ENCODE peak calls at places on chromosomes 7 and 10, in ten cellular contexts. S is A673, Z is esophagus squamous epithelium, L is neural progenitor cell, X is GM23248, O is upper lobe of right lung, N is Peyer's patch, M is MM.1S, T is sigmoid colon, A is BE2C. D is an unnamed sample. For H3K9me3 and H3K36me3, the result is how much of the 10 kb centered on the place peaks cover.

GRCh38 chr10:37685741-37686683 is 171.4 kb downstream of the ZNF248 start:
- DNase-seq in S (no peak), Z (no peak), L (no peak), X (no peak), O (no peak), N (no peak), M (no peak), T (no peak), A (no peak), D (no peak)

GRCh38 chr7:39686261-39686924 is 63.0 kb downstream of the RALA start:
- DNase-seq in S (no peak), Z (no peak), L (no peak), X (peak), O (no peak), N (no peak), M (peak), T (no peak), A (no peak), D (no peak)

GRCh38 chr10:1360011-1360580 is 303.9 kb downstream of the WDR37 start:
- DNase-seq in S (peak), Z (no peak), L (peak), X (no peak), O (peak), N (no peak), M (no peak), T (no peak), A (no peak), D (no peak)

GRCh38 chr10:3902054-3902808 is 117.2 kb upstream of the KLF6 start:
- DNase-seq in S (no peak), Z (no peak), L (peak), X (peak), O (no peak), N (peak), M (peak), T (no peak), A (no peak), D (no peak)

GRCh38 chr7:141356096-141356495 is 195.1 kb upstream of the AGK start:
- DNase-seq in S (no peak), Z (no peak), L (no peak), X (no peak), O (no peak), N (no peak), M (no peak), T (no peak), A (no peak), D (no peak)

GRCh38 chr10:2282194-2282593 is 544.9 kb upstream of the ADARB2 start:
- DNase-seq in S (no peak), Z (no peak), L (peak), X (no peak), O (no peak), N (no peak), M (no peak), T (no peak), A (no peak), D (no peak)

GRCh38 chr7:120760851-120761250 is 97.1 kb downstream of the TSPAN12 start:
- DNase-seq in S (peak), Z (no peak), L (no peak), X (no peak), O (no peak), N (no peak), M (no peak), T (no peak), A (no peak), D (no peak)

GRCh38 chr10:520402-520787 is 169.1 kb downstream of the DIP2C start:
- DNase-seq in S (no peak), Z (no peak), L (peak), X (peak), O (peak), N (no peak), M (no peak), T (peak), A (peak), D (no peak)

GRCh38 chr10:77186936-77187335 is 450.7 kb downstream of the KCNMA1 start:
- DNase-seq in S (no peak), Z (no peak), L (no peak), X (peak), O (no peak), N (no peak), M (no peak), T (no peak), A (no peak), D (no peak)

GRCh38 chr7:156827587-156828203 is 65.3 kb downstream of the LMBR1 start:
- DNase-seq in S (peak), Z (no peak), L (peak), X (peak), O (no peak), N (no peak), M (peak), T (no peak), A (no peak), D (no peak)

GRCh38 chr10:107031981-107032699 is 132.4 kb downstream of the SORCS1 start:
- DNase-seq in S (peak), Z (no peak), L (no peak), X (no peak), O (no peak), N (no peak), M (no peak), T (no peak), A (peak), D (no peak)

GRCh38 chr7:151008143-151008510 is 16.2 kb downstream of the ATG9B start:
- DNase-seq in S (peak), Z (no peak), L (no peak), X (no peak), O (no peak), N (no peak), M (peak), T (no peak), A (no peak), D (no peak)

GRCh38 chr10:11647676-11648075 is 36.2 kb upstream of the USP6NL start:
- DNase-seq in S (peak), Z (no peak), L (no peak), X (peak), O (no peak), N (no peak), M (no peak), T (no peak), A (no peak), D (no peak)

GRCh38 chr10:11782793-11783557 is 40.2 kb upstream of the PROSER2 start:
- DNase-seq in S (peak), Z (no peak), L (peak), X (peak), O (peak), N (no peak), M (peak), T (no peak), A (no peak), D (no peak)

GRCh38 chr7:47945261-47946015 is 2.8 kb downstream of the PKD1L1 start:
- DNase-seq in S (peak), Z (no peak), L (peak), X (peak), O (peak), N (peak), M (peak), T (peak), A (peak), D (peak)

GRCh38 chr7:50939026-50939425 is 156.3 kb upstream of the GRB10 start:
- DNase-seq in S (no peak), Z (no peak), L (no peak), X (peak), O (no peak), N (no peak), M (no peak), T (no peak), A (no peak), D (no peak)

GRCh38 chr10:117468665-117469064 is 73.9 kb upstream of the EMX2 start:
- DNase-seq in S (no peak), Z (no peak), L (no peak), X (no peak), O (no peak), N (no peak), M (no peak), T (no peak), A (no peak), D (no peak)

GRCh38 chr10:48518412-48518811 is 86.5 kb downstream of the ARHGAP22 start:
- DNase-seq in S (no peak), Z (no peak), L (no peak), X (no peak), O (peak), N (peak), M (no peak), T (no peak), A (no peak), D (no peak)

GRCh38 chr10:98047009-98047741 is 16.8 kb upstream of the CRTAC1 start:
- DNase-seq in S (no peak), Z (no peak), L (no peak), X (no peak), O (no peak), N (no peak), M (no peak), T (no peak), A (peak), D (no peak)

GRCh38 chr7:111832159-111832558 is 269.9 kb upstream of the IMMP2L start:
- DNase-seq in S (peak), Z (no peak), L (no peak), X (no peak), O (no peak), N (no peak), M (no peak), T (no peak), A (no peak), D (no peak)

GRCh38 chr7:84055904-84056615 is 138.5 kb downstream of the SEMA3A start:
- DNase-seq in S (no peak), Z (no peak), L (no peak), X (no peak), O (no peak), N (no peak), M (no peak), T (no peak), A (no peak), D (no peak)

GRCh38 chr7:34740840-34741239 is 82.8 kb downstream of the NPSR1 start:
- DNase-seq in S (no peak), Z (no peak), L (no peak), X (no peak), O (no peak), N (no peak), M (no peak), T (no peak), A (no peak), D (no peak)

GRCh38 chr10:18044976-18045720 is 93.4 kb downstream of the SLC39A12 start:
- DNase-seq in S (peak), Z (no peak), L (no peak), X (peak), O (no peak), N (no peak), M (no peak), T (no peak), A (no peak), D (no peak)

GRCh38 chr10:98260350-98260749 is 7.6 kb downstream of the LOXL4 start:
- DNase-seq in S (no peak), Z (no peak), L (no peak), X (no peak), O (no peak), N (no peak), M (no peak), T (no peak), A (no peak), D (no peak)

GRCh38 chr7:110502893-110503465 is 587.9 kb upstream of the LRRN3 start:
- DNase-seq in S (no peak), Z (no peak), L (no peak), X (peak), O (no peak), N (no peak), M (no peak), T (no peak), A (no peak), D (no peak)

GRCh38 chr7:27435461-27435860 is 192.9 kb downstream of the EVX1 start:
- DNase-seq in S (no peak), Z (no peak), L (no peak), X (peak), O (no peak), N (no peak), M (no peak), T (no peak), A (no peak), D (no peak)

GRCh38 chr10:111933937-111934336 is 249.6 kb downstream of the GPAM start:
- DNase-seq in S (no peak), Z (no peak), L (peak), X (no peak), O (no peak), N (no peak), M (no peak), T (no peak), A (no peak), D (no peak)

GRCh38 chr7:55539380-55539779 is 32.9 kb downstream of the VOPP1 start:
- DNase-seq in S (peak), Z (no peak), L (peak), X (no peak), O (no peak), N (no peak), M (no peak), T (no peak), A (no peak), D (no peak)

GRCh38 chr10:13120786-13121499 is 21.0 kb downstream of the OPTN start:
- DNase-seq in S (no peak), Z (no peak), L (no peak), X (no peak), O (no peak), N (no peak), M (no peak), T (no peak), A (no peak), D (no peak)

GRCh38 chr7:128408709-128409434 is 910 bp downstream of the IMPDH1 start:
- DNase-seq in S (peak), Z (no peak), L (peak), X (peak), O (peak), N (no peak), M (no peak), T (peak), A (no peak), D (no peak)

GRCh38 chr10:36089790-36090391 is 447.8 kb upstream of the FZD8 start:
- DNase-seq in S (no peak), Z (no peak), L (no peak), X (no peak), O (no peak), N (no peak), M (peak), T (no peak), A (no peak), D (no peak)

GRCh38 chr7:50641442-50642405 is 76.5 kb upstream of the DDC start:
- DNase-seq in S (no peak), Z (no peak), L (peak), X (no peak), O (peak), N (no peak), M (peak), T (peak), A (no peak), D (peak)

GRCh38 chr7:88141479-88141878 is 78.4 kb downstream of the SRI start:
- DNase-seq in S (no peak), Z (no peak), L (no peak), X (no peak), O (no peak), N (no peak), M (no peak), T (no peak), A (no peak), D (no peak)

GRCh38 chr7:88141953-88142352 is 77.9 kb downstream of the SRI start:
- DNase-seq in S (no peak), Z (no peak), L (no peak), X (no peak), O (no peak), N (no peak), M (no peak), T (no peak), A (no peak), D (no peak)

GRCh38 chr7:88146611-88147010 is 73.2 kb downstream of the SRI start:
- DNase-seq in S (no peak), Z (no peak), L (no peak), X (no peak), O (no peak), N (no peak), M (no peak), T (no peak), A (no peak), D (no peak)

GRCh38 chr7:88141025-88141424 is 78.8 kb downstream of the SRI start:
- DNase-seq in S (no peak), Z (no peak), L (peak), X (no peak), O (no peak), N (no peak), M (no peak), T (no peak), A (no peak), D (peak)
- H3K9me3 ChIP-seq in S (under half), Z (under half), L (under half), X (under half), O (under half), N (under half), M (under half), T (under half), A (under half), D (under half)

DNA sequence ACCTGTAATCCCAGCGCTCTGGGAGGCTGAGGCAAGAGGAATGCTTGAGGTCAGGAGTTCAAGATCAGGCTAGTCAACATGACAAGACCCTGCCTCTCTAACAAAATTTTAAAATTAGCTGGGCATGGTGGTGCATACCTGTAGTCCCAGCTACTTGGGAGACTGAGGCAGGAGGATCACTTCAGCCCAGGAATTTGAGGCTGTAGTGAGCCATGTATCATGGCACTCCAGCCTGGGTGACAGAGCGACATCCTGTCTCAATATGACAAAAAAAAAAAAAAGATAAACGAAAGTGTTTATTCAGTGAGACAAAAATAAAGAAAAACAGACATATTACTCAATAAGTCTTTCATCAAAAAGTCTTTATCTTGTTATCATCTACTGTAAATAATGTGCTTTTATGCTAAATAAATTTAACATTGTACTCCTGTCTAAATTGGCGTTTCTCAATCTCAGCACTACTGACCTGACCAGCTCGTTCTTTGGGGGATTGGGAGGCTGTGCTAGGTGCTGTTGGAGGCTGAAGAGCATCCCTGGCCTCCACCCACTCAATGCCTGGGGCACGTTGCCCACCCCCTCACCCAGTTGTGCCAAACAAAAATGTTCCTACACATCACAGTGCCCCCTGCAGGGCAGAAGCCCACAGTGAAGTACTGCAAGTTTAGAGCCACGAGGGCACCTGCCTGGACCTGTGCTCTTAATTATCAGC is 57.7 kb downstream of the NCAPG2 start:
- DNase-seq in S (peak), Z (no peak), L (peak), X (peak), O (no peak), N (no peak), M (peak), T (no peak), A (peak), D (peak)
- H3K36me3 ChIP-seq in S (half or more), Z (half or more), L (under half), X (under half), O (under half), N (under half), M (under half), T (under half), A (half or more), D (under half)

GRCh38 chr10:129950651-129951050 is 13.4 kb downstream of the EBF3 start:
- DNase-seq in S (peak), Z (no peak), L (no peak), X (no peak), O (no peak), N (no peak), M (no peak), T (no peak), A (no peak), D (no peak)
- H3K9me3 ChIP-seq in S (under half), Z (under half), L (under half), X (under half), O (under half), N (under half), M (under half), T (under half), A (under half), D (under half)

GRCh38 chr10:70418713-70419112 is 14.8 kb downstream of the EIF4EBP2 start:
- DNase-seq in S (no peak), Z (no peak), L (no peak), X (no peak), O (no peak), N (no peak), M (no peak), T (no peak), A (no peak), D (no peak)

GRCh38 chr10:70426835-70427234 is 14.6 kb downstream of the NODAL start:
- DNase-seq in S (no peak), Z (no peak), L (no peak), X (no peak), O (no peak), N (no peak), M (no peak), T (no peak), A (no peak), D (no peak)

GRCh38 chr10:70425096-70425495 is 16.4 kb downstream of the NODAL start:
- DNase-seq in S (no peak), Z (no peak), L (no peak), X (no peak), O (no peak), N (peak), M (no peak), T (no peak), A (no peak), D (no peak)

DNA sequence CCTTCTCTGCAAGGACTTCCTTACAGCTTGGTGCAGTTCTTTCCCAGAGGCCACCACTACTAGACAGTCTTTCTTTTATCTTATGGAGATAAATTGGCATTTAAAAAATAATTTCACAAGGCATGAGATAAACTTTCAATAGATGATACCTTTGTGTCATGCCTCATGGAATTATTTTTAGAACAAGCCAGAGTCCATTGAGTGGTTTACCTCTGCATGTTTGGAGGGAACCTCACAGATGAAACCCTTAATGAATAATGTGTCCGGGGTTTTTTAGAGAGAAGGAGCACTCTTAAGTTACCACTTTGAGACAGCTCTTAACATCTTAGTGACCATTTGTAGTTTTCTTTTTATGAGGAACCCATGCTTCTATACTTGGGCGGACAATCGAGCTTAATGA is 17.2 kb downstream of the NODAL start:
- DNase-seq in S (no peak), Z (no peak), L (no peak), X (no peak), O (no peak), N (no peak), M (no peak), T (no peak), A (no peak), D (no peak)
- H3K36me3 ChIP-seq in S (half or more), Z (half or more), L (under half), X (half or more), O (half or more), N (half or more), M (under half), T (under half), A (under half), D (under half)

DNA sequence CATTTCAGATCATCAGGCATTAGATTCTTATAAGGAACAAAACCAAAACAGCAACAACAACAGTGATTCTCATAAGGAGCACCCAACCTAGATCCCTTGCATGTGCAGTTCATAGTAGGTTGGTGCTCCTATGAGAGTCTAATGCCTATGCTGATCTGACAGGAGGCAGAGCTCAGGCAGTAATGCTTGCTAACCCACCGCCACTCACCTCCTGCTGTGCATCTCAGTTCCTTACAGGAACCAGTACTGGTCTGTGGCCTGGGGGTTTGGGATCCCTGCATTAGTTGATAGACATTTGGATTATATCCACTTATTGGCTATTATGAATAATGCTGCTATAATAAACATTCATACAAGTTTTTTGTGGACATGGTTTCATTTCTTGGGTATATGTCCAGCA is 14.0 kb downstream of the MKLN1 start:
- DNase-seq in S (no peak), Z (no peak), L (peak), X (no peak), O (no peak), N (no peak), M (no peak), T (no peak), A (no peak), D (no peak)
- H3K9me3 ChIP-seq in S (under half), Z (under half), L (under half), X (under half), O (under half), N (under half), M (under half), T (under half), A (under half), D (under half)

DNA sequence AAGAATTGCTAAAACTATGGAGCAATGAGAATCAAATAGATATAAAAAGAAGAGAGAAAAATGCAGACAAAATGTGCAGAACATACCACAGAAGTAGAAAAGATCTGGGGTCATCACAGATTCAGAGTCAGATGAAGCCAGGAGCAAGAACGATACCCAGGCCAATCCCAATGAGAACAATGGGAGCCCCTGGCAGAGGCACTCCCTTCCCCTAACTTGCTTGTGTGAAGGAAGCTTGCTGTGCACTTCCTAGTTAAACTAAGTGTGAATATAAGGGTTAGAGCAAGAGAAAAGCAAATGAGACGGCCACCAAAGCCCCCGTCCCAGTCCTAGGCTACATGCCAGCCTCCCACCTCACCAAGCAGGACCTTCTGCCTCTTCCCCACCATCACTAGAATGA is 12.7 kb downstream of the PARP12 start:
- DNase-seq in S (no peak), Z (no peak), L (no peak), X (no peak), O (no peak), N (no peak), M (no peak), T (no peak), A (no peak), D (no peak)
- H3K36me3 ChIP-seq in S (under half), Z (half or more), L (under half), X (under half), O (half or more), N (under half), M (under half), T (under half), A (under half), D (under half)

GRCh38 chr7:158192184-158192835 is 395.3 kb downstream of the PTPRN2 start:
- DNase-seq in S (no peak), Z (no peak), L (no peak), X (no peak), O (no peak), N (no peak), M (no peak), T (no peak), A (no peak), D (no peak)
- H3K9me3 ChIP-seq in S (under half), Z (under half), L (under half), X (under half), O (under half), N (under half), M (under half), T (under half), A (under half), D (under half)